ENCODE peak calls at places on chromosomes 4 and X, in four cellular contexts. S, I, Z and O are unnamed samples.

GRCh38 chrX:23637187-23637586 is 30.1 kb upstream of the PRDX4 start:
- DNase-seq in S (no peak), I (no peak), Z (no peak), O (no peak)

GRCh38 chrX:120125444-120125843 is 9.7 kb upstream of the RHOXF1 start:
- DNase-seq in S (no peak), I (no peak), Z (no peak), O (no peak)

GRCh38 chr4:64713256-64713840 is 304.1 kb upstream of the TECRL start:
- DNase-seq in S (peak), I (no peak), Z (no peak), O (peak)

GRCh38 chrX:130758072-130758471 is 144.9 kb downstream of the ENOX2 start:
- DNase-seq in S (no peak), I (no peak), Z (no peak), O (no peak)

GRCh38 chrX:79325263-79325958 is 41.7 kb downstream of the ITM2A start:
- DNase-seq in S (no peak), I (no peak), Z (no peak), O (no peak)

GRCh38 chr4:3792813-3793212 is 26.6 kb downstream of the ADRA2C start:
- DNase-seq in S (no peak), I (peak), Z (no peak), O (no peak)

GRCh38 chr4:169492436-169493163 is 119.8 kb downstream of the NEK1 start:
- DNase-seq in S (peak), I (peak), Z (peak), O (peak)

GRCh38 chrX:118499295-118499694 is 3.7 kb downstream of the DOCK11 start:
- DNase-seq in S (no peak), I (no peak), Z (no peak), O (no peak)

GRCh38 chr4:72592076-72592475 is 23.1 kb upstream of the ADAMTS3 start:
- DNase-seq in S (no peak), I (no peak), Z (no peak), O (no peak)

GRCh38 chr4:3392319-3392718 is 49.4 kb upstream of the HGFAC start:
- DNase-seq in S (no peak), I (no peak), Z (no peak), O (no peak)

GRCh38 chr4:11912886-11913285 is 484.2 kb upstream of the HS3ST1 start:
- DNase-seq in S (no peak), I (no peak), Z (peak), O (no peak)

GRCh38 chrX:29691044-29691443 is 524.3 kb upstream of the MAGEB2 start:
- DNase-seq in S (no peak), I (no peak), Z (no peak), O (no peak)

GRCh38 chr4:139603576-139604387 is 47.8 kb upstream of the SETD7 start:
- DNase-seq in S (peak), I (no peak), Z (peak), O (peak)

GRCh38 chrX:40644821-40645358 is 2.5 kb downstream of the CXorf38 start:
- DNase-seq in S (peak), I (no peak), Z (no peak), O (no peak)

GRCh38 chrX:55159556-55159955 is 60.6 kb upstream of the PAGE5 start:
- DNase-seq in S (no peak), I (no peak), Z (no peak), O (peak)

GRCh38 chrX:118976599-118977340 is 2.4 kb downstream of the LONRF3 start:
- DNase-seq in S (no peak), I (no peak), Z (no peak), O (no peak)

GRCh38 chr4:90238141-90238540 is 110.9 kb downstream of the CCSER1 start:
- DNase-seq in S (no peak), I (no peak), Z (no peak), O (no peak)

GRCh38 chrX:131791608-131792355 is 231.3 kb upstream of the STK26 start:
- DNase-seq in S (no peak), I (no peak), Z (no peak), O (no peak)

GRCh38 chr4:26127851-26128337 is 192.9 kb upstream of the RBPJ start:
- DNase-seq in S (no peak), I (no peak), Z (no peak), O (no peak)

GRCh38 chr4:80058740-80059139 is 14.3 kb downstream of the ANTXR2 start:
- DNase-seq in S (no peak), I (no peak), Z (no peak), O (no peak)

GRCh38 chrX:153673398-153674218 is at the start of gene PNCK:
- DNase-seq in S (no peak), I (no peak), Z (no peak), O (no peak)

GRCh38 chrX:13693341-13693871 is 4.5 kb downstream of the RAB9A start:
- DNase-seq in S (no peak), I (no peak), Z (no peak), O (peak)

GRCh38 chr4:42617030-42617429 is 39.9 kb downstream of the ATP8A1 start:
- DNase-seq in S (no peak), I (no peak), Z (no peak), O (no peak)

GRCh38 chr4:47831026-47831689 is 6.7 kb downstream of the CORIN start:
- DNase-seq in S (no peak), I (no peak), Z (no peak), O (no peak)

GRCh38 chr4:24328711-24329110 is 255.6 kb downstream of the DHX15 start:
- DNase-seq in S (no peak), I (no peak), Z (no peak), O (no peak)

GRCh38 chr4:16187455-16187854 is 38.8 kb downstream of the TAPT1 start:
- DNase-seq in S (no peak), I (no peak), Z (no peak), O (no peak)

GRCh38 chrX:33298622-33299021 is 87.3 kb upstream of the DMD start:
- DNase-seq in S (no peak), I (no peak), Z (no peak), O (no peak)

GRCh38 chrX:149060921-149061320 is 444.2 kb downstream of the IDS start:
- DNase-seq in S (no peak), I (no peak), Z (no peak), O (no peak)

DNA sequence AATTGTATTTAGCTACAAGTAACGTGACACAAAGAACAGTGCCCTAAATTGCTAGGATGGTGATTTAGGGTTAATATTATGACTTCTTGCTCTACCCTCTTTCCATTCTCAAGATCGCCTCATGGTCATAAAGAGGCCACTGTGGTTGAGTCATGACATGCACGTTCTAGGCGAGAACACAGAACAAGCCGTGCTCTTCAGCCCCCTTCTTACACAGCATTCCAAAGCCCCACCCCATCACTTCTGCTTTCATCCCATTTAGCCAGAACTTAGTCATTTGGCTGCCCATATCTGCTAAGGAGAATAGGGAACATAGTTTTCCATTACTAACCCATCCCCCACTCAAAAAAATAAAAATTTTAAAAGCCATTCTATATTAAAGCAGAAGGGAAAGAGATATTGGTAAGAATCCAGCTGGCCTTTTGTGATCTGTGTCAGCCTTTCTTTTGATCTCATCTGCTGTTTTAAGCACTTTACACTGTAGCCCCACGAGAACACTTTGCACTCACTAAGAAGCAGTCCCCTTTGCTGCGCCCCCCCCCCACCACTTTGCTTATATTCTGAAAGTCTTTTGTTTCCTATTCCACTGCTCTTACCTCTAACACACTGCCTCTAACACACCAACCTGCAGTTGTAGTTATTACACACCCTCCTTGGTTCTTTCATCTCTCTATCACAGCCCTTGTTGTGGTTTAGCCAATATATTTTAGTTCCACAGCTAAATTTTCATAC is 28.4 kb downstream of the NPNT start:
- DNase-seq in S (no peak), I (no peak), Z (peak), O (no peak)
- TF ChIP-seq JUND in S (no peak), I (no peak), Z (no peak), O (no peak)

GRCh38 chr4:152938237-152938969 is 2.3 kb downstream of the FHDC1 start:
- DNase-seq in S (no peak), I (no peak), Z (no peak), O (peak)

GRCh38 chr4:152935661-152936445 is at the start of gene FHDC1:
- DNase-seq in S (no peak), I (no peak), Z (peak), O (peak)

GRCh38 chr4:152936446-152937279 is 540 bp downstream of the FHDC1 start:
- DNase-seq in S (no peak), I (no peak), Z (no peak), O (peak)

GRCh38 chr4:152937280-152937534 is 1.1 kb downstream of the FHDC1 start:
- DNase-seq in S (no peak), I (no peak), Z (no peak), O (no peak)

GRCh38 chr4:152937535-152938236 is 1.6 kb downstream of the FHDC1 start:
- DNase-seq in S (no peak), I (no peak), Z (no peak), O (peak)
- TF ChIP-seq JUND in S (no peak), I (no peak), Z (no peak), O (no peak)

DNA sequence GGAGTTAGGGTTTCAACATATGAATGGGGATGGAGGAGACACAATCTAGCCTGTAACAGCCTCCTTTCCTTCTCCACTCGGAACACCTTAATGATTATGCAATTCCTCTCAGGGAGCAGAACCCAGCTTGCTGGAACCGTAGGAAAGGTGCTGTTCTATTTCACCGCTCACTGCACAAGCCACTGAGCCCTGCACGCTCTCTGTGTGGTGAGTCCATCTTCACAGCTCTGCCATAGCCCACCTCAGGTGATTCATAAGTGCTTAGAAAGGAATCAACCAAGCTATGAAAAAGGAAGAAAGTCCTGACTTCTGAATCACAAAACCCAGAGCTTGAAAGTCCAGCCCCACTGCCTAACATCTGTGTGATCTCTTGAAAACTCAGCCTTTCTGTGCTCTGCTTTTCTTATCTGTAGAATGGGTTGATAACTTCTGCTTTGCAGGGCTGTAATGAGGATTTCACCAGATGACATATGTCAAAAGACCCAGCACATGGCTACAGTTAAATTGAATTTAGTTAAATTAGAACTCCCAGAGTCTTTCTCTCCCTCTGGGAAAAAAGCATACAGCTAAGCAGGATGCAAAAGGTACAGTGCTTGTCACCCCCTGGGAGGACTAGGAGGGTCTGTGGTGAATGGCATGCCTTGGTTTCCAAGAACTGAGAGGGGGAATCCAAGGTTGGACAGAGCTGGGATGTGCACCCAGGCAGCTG is 91.6 kb downstream of the WFS1 start:
- DNase-seq in S (no peak), I (no peak), Z (no peak), O (no peak)
- TF ChIP-seq JUND in S (no peak), I (no peak), Z (no peak), O (no peak)

GRCh38 chr4:1164444-1164843 is 7.9 kb downstream of the SPON2 start:
- DNase-seq in S (no peak), I (no peak), Z (no peak), O (no peak)
- TF ChIP-seq JUND in S (no peak), I (no peak), Z (no peak), O (no peak)

GRCh38 chr4:1868293-1868692 is 2.9 kb upstream of the NSD2 start:
- DNase-seq in S (peak), I (no peak), Z (no peak), O (no peak)

GRCh38 chr4:1870328-1870577 is 940 bp upstream of the NSD2 start:
- DNase-seq in S (peak), I (peak), Z (peak), O (peak)

GRCh38 chr4:1868912-1869311 is 2.3 kb upstream of the NSD2 start:
- DNase-seq in S (no peak), I (no peak), Z (no peak), O (no peak)

GRCh38 chr4:1870578-1871443 is at the start of gene NSD2:
- DNase-seq in S (peak), I (no peak), Z (peak), O (peak)

DNA sequence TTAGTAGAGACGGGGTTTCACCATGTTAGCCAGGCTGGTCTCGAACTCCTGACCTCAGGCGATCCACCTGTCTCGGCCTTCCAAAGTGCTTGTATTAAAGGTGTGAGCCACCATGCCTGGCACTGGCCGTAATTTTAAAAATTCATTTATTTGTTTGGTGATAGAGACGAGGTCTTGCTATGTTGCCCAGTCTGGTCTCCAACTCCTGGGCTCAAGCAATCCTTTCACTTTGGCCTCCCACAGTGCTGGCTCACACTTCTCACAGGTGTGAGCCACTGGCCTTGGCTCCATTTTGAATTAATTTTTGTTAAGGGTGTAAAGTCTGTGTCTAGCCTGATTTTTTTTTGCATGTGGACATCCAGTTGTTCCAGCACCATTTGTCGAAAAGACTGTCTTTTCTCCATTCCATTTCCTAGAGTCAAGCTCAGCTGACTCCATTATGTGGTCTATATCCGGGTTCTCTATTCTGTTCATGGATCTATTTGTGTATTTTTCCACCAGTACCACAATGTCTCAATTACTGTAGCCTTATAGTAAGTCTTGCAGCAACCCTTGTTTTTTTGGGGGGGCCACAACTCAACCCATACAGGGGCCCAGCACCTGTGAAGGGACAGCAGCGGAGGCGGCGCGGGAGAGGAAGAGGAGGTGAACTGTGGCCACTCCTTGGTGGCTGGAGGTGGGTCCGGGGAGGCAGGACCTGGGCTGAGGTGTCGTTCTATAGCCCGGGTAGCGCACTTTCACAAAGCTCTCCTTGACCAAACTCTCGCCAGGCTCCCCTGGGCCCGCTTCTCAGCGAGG is 1.5 kb upstream of the NSD2 start:
- DNase-seq in S (no peak), I (no peak), Z (no peak), O (no peak)
- TF ChIP-seq JUND in S (no peak), I (no peak), Z (no peak), O (no peak)

GRCh38 chr4:8247047-8247930 is 22.3 kb upstream of the HTRA3 start:
- DNase-seq in S (peak), I (no peak), Z (no peak), O (no peak)
- TF ChIP-seq JUND in S (no peak), I (no peak), Z (no peak), O (no peak)

DNA sequence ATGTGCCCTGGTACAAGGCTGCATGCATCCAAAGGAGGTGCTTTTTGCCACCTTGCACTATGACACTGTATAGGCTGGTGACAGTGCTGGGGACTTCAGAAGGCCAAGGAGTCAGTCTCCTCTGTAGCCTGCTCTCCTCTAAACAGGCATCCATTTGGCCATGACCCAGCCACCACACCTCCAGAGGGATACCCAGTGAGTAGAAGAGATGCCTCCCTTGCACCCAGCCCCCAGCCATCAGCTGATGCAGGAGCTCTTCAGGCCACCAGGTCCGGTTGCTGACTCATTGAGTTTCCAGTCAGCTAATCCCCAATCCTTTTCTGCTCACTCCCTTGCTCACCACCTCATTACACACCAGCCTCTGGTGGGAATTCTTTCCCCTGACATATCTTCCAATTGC is 99.8 kb downstream of the PJA1 start:
- DNase-seq in S (no peak), I (no peak), Z (no peak), O (no peak)
- TF ChIP-seq JUND in S (no peak), I (no peak), Z (no peak), O (no peak)

GRCh38 chrX:103999234-103999633 is 14.3 kb downstream of the H2BW1 start:
- DNase-seq in S (no peak), I (no peak), Z (no peak), O (no peak)
- TF ChIP-seq JUND in S (no peak), I (no peak), Z (no peak), O (no peak)

GRCh38 chr4:8905236-8905772 is 33.7 kb upstream of the HMX1 start:
- DNase-seq in S (no peak), I (no peak), Z (no peak), O (no peak)

GRCh38 chr4:8906668-8906970 is 35.0 kb upstream of the HMX1 start:
- DNase-seq in S (no peak), I (no peak), Z (no peak), O (no peak)

GRCh38 chr4:8905773-8906667 is 34.4 kb upstream of the HMX1 start:
- DNase-seq in S (no peak), I (no peak), Z (no peak), O (no peak)

GRCh38 chr4:8904041-8904501 is 32.4 kb upstream of the HMX1 start:
- DNase-seq in S (no peak), I (no peak), Z (no peak), O (no peak)

DNA sequence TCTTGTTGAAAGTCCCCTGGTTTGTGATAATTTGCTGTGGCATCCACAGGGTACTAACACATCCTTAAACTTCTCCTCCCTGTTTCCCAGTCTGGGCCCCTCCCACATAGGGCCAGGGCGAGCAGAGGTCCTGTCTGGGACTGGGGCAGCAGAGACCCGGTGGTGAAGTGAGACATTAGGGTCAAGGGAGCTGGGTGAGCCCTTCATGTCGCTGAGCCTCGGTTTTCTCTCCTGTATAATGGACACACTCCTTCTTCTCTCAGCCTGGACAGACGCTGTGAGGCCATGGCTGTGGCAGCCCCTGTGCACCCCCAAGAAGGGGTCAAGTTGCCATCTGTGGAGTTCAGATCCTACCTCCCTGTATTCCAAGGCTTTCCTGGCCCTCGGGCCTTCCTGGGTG is 33.0 kb upstream of the HMX1 start:
- DNase-seq in S (no peak), I (no peak), Z (no peak), O (no peak)
- TF ChIP-seq JUND in S (no peak), I (no peak), Z (no peak), O (no peak)